ENCODE peak calls at places on chromosome 2, in eight cellular contexts. L is transverse colon; V is CD8-positive, alpha-beta memory T cell; T is mammary epithelial cell; A is upper lobe of left lung; Y is endodermal cell; M is left ventricle myocardium inferior; Z is neuronal stem cell. G is an unnamed sample.

GRCh38 chr2:173997269-173997668 is 32.1 kb upstream of the SP3 start:
- DNase-seq in L (peak; percentile 76), V (no peak), T (no peak), A (peak; percentile 96), Y (no peak), M (peak; percentile 80), Z (no peak), G (no peak)

GRCh38 chr2:74530239-74531161 is 767 bp downstream of the HTRA2 start:
- DNase-seq in L (peak; percentile 62), V (peak; percentile 63), T (peak; percentile 33), A (peak; percentile 44), Y (peak; percentile 83), M (no peak), Z (no peak), G (peak; percentile 86)

GRCh38 chr2:53913721-53914120 is 54.0 kb upstream of the GPR75 start:
- DNase-seq in L (no peak), V (no peak), T (peak; percentile 4), A (no peak), Y (no peak), M (no peak), Z (no peak), G (peak; percentile 2)

GRCh38 chr2:233990261-233990798 is 60.2 kb upstream of the SPP2 start:
- DNase-seq in L (peak; percentile 59), V (peak; percentile 86), T (peak; percentile 73), A (peak; percentile 52), Y (no peak), M (no peak), Z (no peak), G (no peak)

GRCh38 chr2:20135631-20136050 is 84.2 kb upstream of the LAPTM4A start:
- DNase-seq in L (peak; percentile 78), V (no peak), T (no peak), A (peak; percentile 70), Y (peak; percentile 94), M (peak; percentile 44), Z (peak; percentile 36), G (peak; percentile 87)

GRCh38 chr2:99337931-99338580 is 867 bp downstream of the EIF5B start:
- DNase-seq in L (no peak), V (peak; percentile 0), T (peak; percentile 32), A (no peak), Y (no peak), M (no peak), Z (peak; percentile 9), G (peak; percentile 22)

GRCh38 chr2:159050426-159050825 is 82.0 kb downstream of the TANC1 start:
- DNase-seq in L (no peak), V (no peak), T (no peak), A (no peak), Y (peak; percentile 56), M (no peak), Z (no peak), G (no peak)

GRCh38 chr2:74525717-74526648 is at the start of gene DQX1:
- DNase-seq in L (peak; percentile 71), V (no peak), T (peak; percentile 89), A (no peak), Y (peak; percentile 81), M (no peak), Z (no peak), G (peak; percentile 75)

GRCh38 chr2:19059076-19059475 is 299.3 kb downstream of the OSR1 start:
- DNase-seq in L (no peak), V (no peak), T (peak; percentile 80), A (peak; percentile 33), Y (peak; percentile 95), M (no peak), Z (no peak), G (peak; percentile 46)

GRCh38 chr2:154338359-154338967 is 360.0 kb upstream of the KCNJ3 start:
- DNase-seq in L (no peak), V (no peak), T (no peak), A (no peak), Y (peak; percentile 60), M (no peak), Z (no peak), G (peak; percentile 4)

GRCh38 chr2:20752293-20752692 is 70.6 kb downstream of the LDAH start:
- DNase-seq in L (no peak), V (no peak), T (no peak), A (no peak), Y (no peak), M (no peak), Z (no peak), G (no peak)

GRCh38 chr2:221254281-221254680 is 317.8 kb downstream of the EPHA4 start:
- DNase-seq in L (no peak), V (no peak), T (no peak), A (peak; percentile 28), Y (no peak), M (no peak), Z (peak; percentile 5), G (peak; percentile 5)

GRCh38 chr2:202361133-202361532 is 15.0 kb upstream of the BMPR2 start:
- DNase-seq in L (no peak), V (no peak), T (no peak), A (no peak), Y (no peak), M (no peak), Z (no peak), G (no peak)

GRCh38 chr2:73218298-73218697 is 4.3 kb downstream of the SMYD5 start:
- DNase-seq in L (no peak), V (no peak), T (peak; percentile 34), A (no peak), Y (no peak), M (no peak), Z (no peak), G (no peak)

GRCh38 chr2:174692256-174692830 is 71.9 kb downstream of the CHRNA1 start:
- DNase-seq in L (no peak), V (no peak), T (no peak), A (no peak), Y (no peak), M (no peak), Z (no peak), G (no peak)

GRCh38 chr2:127386246-127386645 is 1.5 kb downstream of the MAP3K2 start:
- DNase-seq in L (no peak), V (no peak), T (no peak), A (no peak), Y (no peak), M (no peak), Z (no peak), G (no peak)

GRCh38 chr2:127384529-127384928 is 3.2 kb downstream of the MAP3K2 start:
- DNase-seq in L (no peak), V (no peak), T (no peak), A (no peak), Y (no peak), M (no peak), Z (no peak), G (no peak)

GRCh38 chr2:127382836-127383235 is 4.9 kb downstream of the MAP3K2 start:
- DNase-seq in L (no peak), V (no peak), T (no peak), A (no peak), Y (no peak), M (no peak), Z (no peak), G (no peak)

GRCh38 chr2:127379712-127380355 is 7.9 kb downstream of the MAP3K2 start:
- DNase-seq in L (no peak), V (no peak), T (no peak), A (no peak), Y (no peak), M (no peak), Z (no peak), G (no peak)

DNA sequence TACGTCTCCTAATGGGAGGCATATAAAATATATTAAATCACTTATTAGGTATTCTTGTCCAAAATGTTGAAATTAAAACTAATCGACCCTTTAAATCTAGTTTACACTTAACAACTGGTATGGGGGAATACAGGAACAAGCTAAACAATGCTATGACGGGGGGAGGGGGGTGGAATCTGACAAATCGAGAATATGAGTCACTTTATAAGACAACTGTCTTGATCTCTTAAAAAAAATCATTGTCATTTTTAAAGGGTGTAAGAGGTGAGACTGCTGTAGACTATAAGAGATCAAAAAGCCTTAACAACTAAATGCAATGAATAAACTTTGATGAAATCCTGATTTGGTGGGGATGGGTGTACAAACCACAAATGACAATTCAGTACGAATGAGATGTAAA is 6.0 kb downstream of the MAP3K2 start:
- DNase-seq in L (no peak), V (no peak), T (no peak), A (no peak), Y (no peak), M (no peak), Z (no peak), G (no peak)
- H3K4me3 ChIP-seq in L (no peak overlapping the region), V (no peak overlapping the region), T (no peak overlapping the region), A (no peak overlapping the region), Y (no peak overlapping the region), M (no peak overlapping the region), Z (no peak overlapping the region), G (no peak overlapping the region)

GRCh38 chr2:239054921-239055320 is 207.0 kb downstream of the TWIST2 start:
- DNase-seq in L (no peak), V (no peak), T (no peak), A (no peak), Y (no peak), M (no peak), Z (no peak), G (no peak)

GRCh38 chr2:239053801-239054503 is 206.1 kb downstream of the TWIST2 start:
- DNase-seq in L (no peak), V (no peak), T (no peak), A (no peak), Y (no peak), M (no peak), Z (no peak), G (peak; percentile 35)

GRCh38 chr2:239057533-239057932 is 209.6 kb downstream of the TWIST2 start:
- DNase-seq in L (no peak), V (no peak), T (no peak), A (no peak), Y (no peak), M (no peak), Z (no peak), G (no peak)

GRCh38 chr2:239056611-239057010 is 208.7 kb downstream of the TWIST2 start:
- DNase-seq in L (no peak), V (no peak), T (no peak), A (no peak), Y (no peak), M (no peak), Z (no peak), G (no peak)

GRCh38 chr2:239055756-239056493 is 208.0 kb downstream of the TWIST2 start:
- DNase-seq in L (no peak), V (no peak), T (no peak), A (no peak), Y (no peak), M (no peak), Z (no peak), G (no peak)
- H3K36me3 ChIP-seq in L (no peaks in the 10 kb centered on the region), V (peaks cover 5% of the 10 kb centered on the region), T (no peaks in the 10 kb centered on the region), A (peaks cover 54% of the 10 kb centered on the region), Y (peaks cover 6% of the 10 kb centered on the region), M (peaks cover 93% of the 10 kb centered on the region), Z (peaks cover 8% of the 10 kb centered on the region), G (peaks cover 1% of the 10 kb centered on the region)

GRCh38 chr2:25168256-25169072 is at the start of gene POMC:
- DNase-seq in L (peak; percentile 13), V (peak; percentile 21), T (peak; percentile 3), A (no peak), Y (peak; percentile 86), M (no peak), Z (no peak), G (peak; percentile 86)
- H3K27me3 ChIP-seq in L (peaks cover 84% of the 10 kb centered on the region), V (peaks cover 15% of the 10 kb centered on the region), T (peaks cover 33% of the 10 kb centered on the region), A (peaks cover 24% of the 10 kb centered on the region), Y (peaks cover 42% of the 10 kb centered on the region), M (peaks cover 93% of the 10 kb centered on the region), Z (peaks cover 96% of the 10 kb centered on the region), G (peaks cover 38% of the 10 kb centered on the region)

DNA sequence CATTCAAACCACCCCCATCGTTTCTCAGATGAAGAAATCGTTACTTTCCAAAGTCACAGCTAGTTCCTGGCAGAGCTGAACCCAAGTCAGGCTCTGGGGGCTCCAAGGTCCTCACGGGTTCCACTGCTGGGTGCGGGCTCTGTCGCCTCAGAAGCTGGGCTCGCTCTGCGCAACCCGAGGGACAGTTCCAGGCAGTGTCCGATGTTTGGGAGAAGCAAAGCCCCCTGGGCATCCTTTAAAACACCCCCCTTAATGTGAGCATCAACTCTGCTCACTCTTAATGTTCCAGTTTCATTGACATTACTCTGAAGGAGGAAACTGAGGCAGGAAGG is 796 bp downstream of the AOX1 start:
- DNase-seq in L (no peak), V (no peak), T (no peak), A (no peak), Y (no peak), M (no peak), Z (no peak), G (no peak)
- H3K4me3 ChIP-seq in L (no peak overlapping the region), V (no peak overlapping the region), T (no peak overlapping the region), A (no peak overlapping the region), Y (peak overlapping the region; percentile 85), M (peak overlapping the region; percentile 73), Z (no peak overlapping the region), G (peak overlapping the region; percentile 61)